ENCODE peak calls at places on chromosomes 16 and 17, in ten cellular contexts. T is tibial nerve; J is stimulated activated CD4-positive, alpha-beta T cell treated with anti-CD3 and anti-CD28 coated beads, Interleukin-1b, Interleukin-23, amount 100 ng/mL, for 4 hours; Q is effector CD4-positive, alpha-beta T cell; V is transverse colon; K is NCI-H1092 treated with DMSO at 0.1 percent for 48 hours; R is HuH-7; H is pulmonary artery endothelial cell; G is A549; B is AG10803. Z is an unnamed sample.

GRCh38 chr16:12639044-12639443 is 164.6 kb downstream of the CPPED1 start:
- DNase-seq in K (no peak), V (no peak), J (no peak), G (no peak), R (no peak), T (no peak), Q (no peak), B (peak), H (no peak), Z (no peak)

GRCh38 chr17:42522263-42522790 is 13.7 kb upstream of the NAGLU start:
- DNase-seq in H (no peak), R (no peak), G (no peak), K (no peak), J (no peak), V (no peak), B (no peak), T (no peak), Q (no peak), Z (no peak)

GRCh38 chr16:6493555-6493954 is 839.1 kb upstream of the RBFOX1 start:
- DNase-seq in B (no peak), K (no peak), T (no peak), V (no peak), R (no peak), H (no peak), J (no peak), Q (no peak), G (no peak), Z (no peak)

GRCh38 chr16:78918805-78919204 is 681.7 kb downstream of the MAF start:
- DNase-seq in G (no peak), H (no peak), B (no peak), T (no peak), R (no peak), K (no peak), Q (no peak), V (no peak), J (no peak), Z (no peak)

GRCh38 chr17:81234940-81235821 is 3.7 kb downstream of the TEPSIN start:
- DNase-seq in H (no peak), Q (no peak), T (no peak), V (no peak), R (no peak), G (no peak), K (no peak), B (no peak), J (no peak), Z (no peak)

GRCh38 chr17:76707985-76708807 is 2.6 kb downstream of the MXRA7 start:
- DNase-seq in J (no peak), T (no peak), K (no peak), R (peak), V (no peak), Q (no peak), B (no peak), G (no peak), H (no peak), Z (no peak)

GRCh38 chr16:70529051-70529777 is 5.6 kb downstream of the SF3B3 start:
- DNase-seq in B (peak), G (peak), V (no peak), R (peak), Q (no peak), T (peak), J (no peak), H (no peak), K (no peak), Z (no peak)

GRCh38 chr17:69415431-69415830 is 934 bp downstream of the MAP2K6 start:
- DNase-seq in V (no peak), G (no peak), R (no peak), T (no peak), K (no peak), J (no peak), H (no peak), Q (no peak), B (no peak), Z (no peak)

GRCh38 chr16:81319221-81319912 is 4.6 kb downstream of the GAN start:
- DNase-seq in T (no peak), K (no peak), R (no peak), J (no peak), Q (no peak), B (peak), V (no peak), H (no peak), G (no peak), Z (no peak)

GRCh38 chr16:89452925-89453324 is 37.4 kb downstream of the ANKRD11 start:
- DNase-seq in H (no peak), J (no peak), T (no peak), B (no peak), K (no peak), Q (no peak), R (no peak), V (no peak), G (no peak), Z (no peak)

GRCh38 chr17:40022961-40023541 is 7.8 kb downstream of the CSF3 start:
- DNase-seq in V (peak), R (no peak), H (no peak), Q (no peak), G (no peak), T (no peak), J (no peak), K (peak), B (no peak), Z (no peak)

GRCh38 chr16:4324871-4325740 is 9.2 kb downstream of the GLIS2 start:
- DNase-seq in T (no peak), V (no peak), H (no peak), G (no peak), Q (no peak), J (no peak), B (no peak), K (no peak), R (no peak), Z (no peak)

GRCh38 chr17:3993493-3994220 is 29.4 kb upstream of the ATP2A3 start:
- DNase-seq in R (no peak), V (no peak), H (no peak), G (no peak), T (no peak), K (no peak), Q (no peak), J (no peak), B (no peak), Z (no peak)

GRCh38 chr17:73491648-73492047 is 152.6 kb downstream of the SDK2 start:
- DNase-seq in H (no peak), Q (no peak), V (no peak), R (no peak), T (no peak), J (no peak), G (no peak), B (no peak), K (no peak), Z (no peak)

GRCh38 chr17:7856081-7856791 is 1.1 kb downstream of the NAA38 start:
- DNase-seq in J (peak), R (no peak), B (peak), T (peak), K (no peak), H (no peak), Q (peak), V (peak), G (no peak), Z (no peak)

GRCh38 chr16:89472711-89473075 is 17.7 kb downstream of the ANKRD11 start:
- DNase-seq in Q (no peak), T (no peak), G (no peak), K (no peak), B (no peak), J (no peak), R (no peak), H (no peak), V (no peak), Z (no peak)

GRCh38 chr17:72614871-72615626 is 477.4 kb downstream of the SLC39A11 start:
- DNase-seq in R (peak), V (peak), T (no peak), K (no peak), H (no peak), Q (no peak), B (peak), G (peak), J (no peak), Z (no peak)

GRCh38 chr17:14359251-14359939 is 58.5 kb downstream of the HS3ST3B1 start:
- DNase-seq in T (no peak), R (no peak), H (no peak), J (no peak), K (no peak), Q (no peak), V (no peak), B (no peak), G (no peak), Z (no peak)

GRCh38 chr17:66364508-66365203 is 62.2 kb downstream of the PRKCA start:
- DNase-seq in B (no peak), H (no peak), G (no peak), Q (no peak), V (no peak), J (no peak), K (no peak), T (no peak), R (no peak), Z (no peak)

GRCh38 chr17:62673614-62674362 is 46.3 kb downstream of the MRC2 start:
- DNase-seq in T (no peak), B (no peak), V (no peak), H (no peak), G (no peak), J (no peak), R (no peak), K (no peak), Q (no peak), Z (no peak)

GRCh38 chr17:42017866-42018200 is 594 bp upstream of the DNAJC7 start:
- DNase-seq in J (no peak), R (peak), G (no peak), B (no peak), K (no peak), T (no peak), Q (no peak), V (no peak), H (no peak), Z (no peak)

GRCh38 chr17:31627960-31628359 is 231.1 kb downstream of the COPRS start:
- DNase-seq in K (no peak), G (no peak), Q (no peak), J (no peak), R (no peak), B (peak), V (no peak), T (no peak), H (no peak), Z (no peak)

GRCh38 chr16:85641776-85642176 is 28.7 kb downstream of the GSE1 start:
- DNase-seq in G (no peak), B (peak), R (no peak), T (no peak), V (peak), Q (no peak), K (no peak), H (no peak), J (no peak), Z (no peak)

GRCh38 chr16:74652249-74652648 is 14.4 kb downstream of the RFWD3 start:
- DNase-seq in R (no peak), B (no peak), H (no peak), T (no peak), K (no peak), G (no peak), J (no peak), V (no peak), Q (no peak), Z (no peak)

GRCh38 chr16:4935231-4935855 is 1.6 kb downstream of the PPL start:
- DNase-seq in H (no peak), T (peak), Q (no peak), B (peak), G (no peak), V (peak), K (no peak), R (no peak), J (no peak), Z (no peak)

GRCh38 chr17:37359682-37360188 is 16.1 kb upstream of the C17orf78 start:
- DNase-seq in J (no peak), G (no peak), B (peak), H (no peak), T (no peak), V (peak), R (no peak), Q (no peak), K (peak), Z (no peak)

GRCh38 chr17:7523033-7523432 is 25.8 kb upstream of the TNFSF12 start:
- DNase-seq in T (peak), R (no peak), J (peak), Q (peak), K (no peak), H (no peak), B (no peak), V (peak), G (no peak), Z (no peak)

GRCh38 chr16:55426865-55427484 is 52.0 kb upstream of the MMP2 start:
- DNase-seq in Q (no peak), H (no peak), T (peak), V (no peak), J (no peak), K (no peak), G (no peak), R (no peak), B (no peak), Z (no peak)

GRCh38 chr16:47916266-47916665 is 239.5 kb downstream of the ABCC12 start:
- DNase-seq in Q (no peak), B (peak), V (no peak), G (no peak), T (no peak), R (no peak), H (no peak), K (no peak), J (no peak), Z (no peak)

GRCh38 chr16:67990018-67990386 is 9.3 kb downstream of the DPEP2 start:
- DNase-seq in T (no peak), V (no peak), Q (no peak), B (no peak), H (no peak), K (no peak), R (no peak), G (no peak), J (no peak), Z (no peak)

GRCh38 chr16:10619271-10619849 is 39.0 kb upstream of the EMP2 start:
- DNase-seq in K (no peak), Q (no peak), J (no peak), G (no peak), B (no peak), H (no peak), R (no peak), T (no peak), V (peak), Z (no peak)

GRCh38 chr17:73028311-73028755 is 64.2 kb downstream of the SLC39A11 start:
- DNase-seq in R (no peak), H (no peak), J (no peak), V (no peak), G (no peak), B (peak), T (no peak), Q (no peak), K (no peak), Z (no peak)

GRCh38 chr16:50547944-50548658 is at the start of gene NKD1:
- DNase-seq in V (peak), T (peak), J (peak), Q (peak), K (peak), G (peak), R (peak), B (peak), H (no peak), Z (peak)

GRCh38 chr16:35575432-35575821 is 2116.0 kb downstream of the TP53TG3F start:
- DNase-seq in R (no peak), V (no peak), G (no peak), H (no peak), Q (no peak), J (no peak), K (no peak), T (no peak), B (no peak), Z (no peak)

GRCh38 chr17:64230551-64231408 is 32.3 kb downstream of the TEX2 start:
- DNase-seq in B (peak), V (no peak), Q (no peak), H (peak), T (peak), R (no peak), K (no peak), J (no peak), G (no peak), Z (no peak)

GRCh38 chr16:85759136-85759535 is 8.2 kb upstream of the C16orf74 start:
- DNase-seq in G (no peak), K (no peak), Q (no peak), B (no peak), T (no peak), R (no peak), V (no peak), H (no peak), J (no peak), Z (no peak)

GRCh38 chr16:2205967-2206313 is 686 bp downstream of the MLST8 start:
- DNase-seq in G (no peak), J (no peak), B (no peak), K (no peak), R (no peak), H (no peak), V (no peak), Q (no peak), T (peak), Z (no peak)

GRCh38 chr17:69066482-69066881 is 5.8 kb upstream of the ABCA9 start:
- DNase-seq in J (no peak), R (no peak), G (no peak), B (no peak), K (no peak), V (no peak), H (no peak), Q (no peak), T (no peak), Z (no peak)

GRCh38 chr17:69227536-69227935 is 1.1 kb downstream of the ABCA10 start:
- DNase-seq in V (no peak), R (no peak), G (no peak), H (no peak), B (no peak), Q (no peak), T (no peak), J (no peak), K (no peak), Z (no peak)

Z was measured in T-helper 1 cell.